ENCODE peak calls at places on chromosomes 11 and 22, in six cellular contexts. H is spleen, Y is right lobe of liver, F is gastrocnemius medialis, X is suprapubic skin, T is body of pancreas. L is an unnamed sample.

GRCh38 chr22:45235101-45235777 is 5.5 kb downstream of the KIAA0930 start:
- DNase-seq in T (peak), F (no peak), Y (no peak), H (peak), X (no peak), L (no peak)

GRCh38 chr22:42207918-42208317 is 62.5 kb downstream of the TCF20 start:
- DNase-seq in H (no peak), X (no peak), Y (no peak), F (no peak), T (no peak), L (no peak)

GRCh38 chr11:28701760-28702449 is 593.7 kb downstream of the METTL15 start:
- DNase-seq in T (peak), X (no peak), F (no peak), H (no peak), Y (no peak), L (no peak)

GRCh38 chr22:49302530-49302929 is 525.1 kb downstream of the BRD1 start:
- DNase-seq in F (no peak), T (no peak), Y (no peak), H (peak), X (peak), L (no peak)

GRCh38 chr11:20000393-20001134 is 159.7 kb downstream of the DBX1 start:
- DNase-seq in T (peak), X (no peak), H (no peak), F (no peak), Y (no peak), L (no peak)

GRCh38 chr11:72624496-72625201 is 49.6 kb downstream of the PDE2A start:
- DNase-seq in H (peak), X (no peak), Y (no peak), F (peak), T (peak), L (no peak)

GRCh38 chr22:40153186-40153585 is 24.5 kb upstream of the TNRC6B start:
- DNase-seq in H (no peak), F (no peak), T (no peak), Y (no peak), X (no peak), L (no peak)

GRCh38 chr11:37712246-37712645 is 1114.2 kb upstream of the RAG2 start:
- DNase-seq in X (no peak), T (no peak), Y (no peak), F (no peak), H (no peak), L (no peak)

GRCh38 chr11:36231300-36231699 is 57.9 kb downstream of the COMMD9 start:
- DNase-seq in T (no peak), H (no peak), X (no peak), F (no peak), Y (no peak), L (no peak)

GRCh38 chr11:104148074-104148473 is 15.9 kb downstream of the PDGFD start:
- DNase-seq in X (no peak), T (no peak), Y (no peak), H (no peak), F (no peak), L (no peak)

GRCh38 chr11:15006139-15006759 is 34.1 kb upstream of the CALCA start:
- DNase-seq in F (no peak), T (no peak), Y (no peak), H (no peak), X (no peak), L (peak)

GRCh38 chr11:1202776-1203504 is 19.9 kb upstream of the MUC5B start:
- DNase-seq in F (peak), X (peak), Y (peak), H (peak), T (peak), L (peak)

GRCh38 chr11:44409558-44410236 is 99.8 kb upstream of the ALX4 start:
- DNase-seq in X (no peak), T (no peak), Y (no peak), H (no peak), F (no peak), L (no peak)

GRCh38 chr11:67484847-67485311 is 2.1 kb downstream of the AIP start:
- DNase-seq in Y (no peak), X (peak), H (peak), F (no peak), T (no peak), L (no peak)

GRCh38 chr11:34887260-34887659 is 28.9 kb downstream of the APIP start:
- DNase-seq in X (no peak), F (no peak), Y (no peak), T (no peak), H (no peak), L (no peak)

GRCh38 chr11:25939691-25940090 is 392.2 kb upstream of the ANO3 start:
- DNase-seq in H (no peak), F (no peak), Y (no peak), X (no peak), T (no peak), L (no peak)

GRCh38 chr11:73783483-73784020 is 4.1 kb upstream of the MRPL48 start:
- DNase-seq in H (no peak), F (no peak), X (no peak), T (no peak), Y (no peak), L (no peak)

GRCh38 chr11:13313005-13313819 is 35.6 kb downstream of the BMAL1 start:
- DNase-seq in X (no peak), Y (no peak), H (peak), T (no peak), F (no peak), L (no peak)

GRCh38 chr11:26229270-26229669 is 102.7 kb upstream of the ANO3 start:
- DNase-seq in H (no peak), Y (no peak), T (no peak), F (no peak), X (no peak), L (no peak)

GRCh38 chr22:31347251-31348008 is 1.3 kb upstream of the PATZ1 start:
- DNase-seq in X (peak), T (peak), F (peak), H (peak), Y (peak), L (peak)

GRCh38 chr11:1083621-1084551 is 9.2 kb downstream of the MUC2 start:
- DNase-seq in H (peak), T (no peak), X (no peak), Y (peak), F (no peak), L (no peak)

GRCh38 chr11:15938983-15939382 is 417.4 kb downstream of the SOX6 start:
- DNase-seq in Y (no peak), F (no peak), H (no peak), X (no peak), T (no peak), L (no peak)

GRCh38 chr11:64489831-64490441 is 101.1 kb upstream of the SLC22A12 start:
- DNase-seq in F (peak), T (peak), Y (peak), X (no peak), H (peak), L (peak)

GRCh38 chr11:121414141-121414918 is 37.8 kb upstream of the SORL1 start:
- DNase-seq in H (no peak), T (no peak), Y (no peak), X (no peak), F (no peak), L (no peak)

GRCh38 chr22:30027169-30027568 is 53.1 kb upstream of the HORMAD2 start:
- DNase-seq in Y (no peak), X (no peak), T (no peak), F (no peak), H (no peak), L (no peak)

GRCh38 chr22:41511521-41511968 is 32.7 kb downstream of the POLR3H start:
- DNase-seq in T (peak), H (no peak), F (no peak), X (no peak), Y (peak), L (no peak)

GRCh38 chr22:43633631-43634030 is 178.5 kb downstream of the EFCAB6 start:
- DNase-seq in Y (no peak), T (no peak), F (no peak), X (no peak), H (no peak), L (no peak)

GRCh38 chr11:67634366-67635230 is 4.9 kb upstream of the NUDT8 start:
- DNase-seq in Y (no peak), T (no peak), H (no peak), F (no peak), X (no peak), L (no peak)

GRCh38 chr11:122981388-122982264 is at the start of gene BSX:
- DNase-seq in T (peak), X (no peak), F (no peak), Y (no peak), H (no peak), L (peak)

GRCh38 chr11:12693075-12693473 is 18.9 kb downstream of the TEAD1 start:
- DNase-seq in T (no peak), H (no peak), X (no peak), F (peak), Y (no peak), L (no peak)

GRCh38 chr11:83827940-83828554 is 541.9 kb upstream of the CCDC90B start:
- DNase-seq in X (no peak), F (no peak), Y (no peak), T (no peak), H (no peak), L (peak)

GRCh38 chr22:50188356-50188755 is 2.6 kb downstream of the TRABD start:
- DNase-seq in X (no peak), T (no peak), Y (no peak), H (peak), F (no peak), L (no peak)

GRCh38 chr11:73259406-73260126 is 12.6 kb upstream of the P2RY6 start:
- DNase-seq in H (no peak), T (no peak), F (peak), X (peak), Y (peak), L (no peak)

GRCh38 chr22:19987394-19988306 is 29.0 kb downstream of the ARVCF start:
- DNase-seq in H (no peak), Y (no peak), X (no peak), F (no peak), T (no peak), L (no peak)

GRCh38 chr11:35354644-35355043 is 64.7 kb downstream of the SLC1A2 start:
- DNase-seq in Y (no peak), X (no peak), F (peak), H (no peak), T (no peak), L (no peak)

GRCh38 chr11:119436093-119436492 is 13.1 kb upstream of the THY1 start:
- DNase-seq in F (no peak), Y (no peak), T (no peak), H (no peak), X (no peak), L (no peak)

GRCh38 chr11:119431523-119431922 is 8.6 kb upstream of the THY1 start:
- DNase-seq in H (no peak), T (no peak), X (no peak), F (no peak), Y (no peak), L (no peak)

GRCh38 chr11:119433369-119433749 is 10.4 kb upstream of the THY1 start:
- DNase-seq in Y (no peak), X (no peak), T (no peak), F (no peak), H (no peak), L (no peak)

GRCh38 chr11:119434531-119435330 is 11.8 kb upstream of the THY1 start:
- DNase-seq in Y (no peak), T (no peak), X (no peak), H (no peak), F (no peak), L (no peak)

DNA sequence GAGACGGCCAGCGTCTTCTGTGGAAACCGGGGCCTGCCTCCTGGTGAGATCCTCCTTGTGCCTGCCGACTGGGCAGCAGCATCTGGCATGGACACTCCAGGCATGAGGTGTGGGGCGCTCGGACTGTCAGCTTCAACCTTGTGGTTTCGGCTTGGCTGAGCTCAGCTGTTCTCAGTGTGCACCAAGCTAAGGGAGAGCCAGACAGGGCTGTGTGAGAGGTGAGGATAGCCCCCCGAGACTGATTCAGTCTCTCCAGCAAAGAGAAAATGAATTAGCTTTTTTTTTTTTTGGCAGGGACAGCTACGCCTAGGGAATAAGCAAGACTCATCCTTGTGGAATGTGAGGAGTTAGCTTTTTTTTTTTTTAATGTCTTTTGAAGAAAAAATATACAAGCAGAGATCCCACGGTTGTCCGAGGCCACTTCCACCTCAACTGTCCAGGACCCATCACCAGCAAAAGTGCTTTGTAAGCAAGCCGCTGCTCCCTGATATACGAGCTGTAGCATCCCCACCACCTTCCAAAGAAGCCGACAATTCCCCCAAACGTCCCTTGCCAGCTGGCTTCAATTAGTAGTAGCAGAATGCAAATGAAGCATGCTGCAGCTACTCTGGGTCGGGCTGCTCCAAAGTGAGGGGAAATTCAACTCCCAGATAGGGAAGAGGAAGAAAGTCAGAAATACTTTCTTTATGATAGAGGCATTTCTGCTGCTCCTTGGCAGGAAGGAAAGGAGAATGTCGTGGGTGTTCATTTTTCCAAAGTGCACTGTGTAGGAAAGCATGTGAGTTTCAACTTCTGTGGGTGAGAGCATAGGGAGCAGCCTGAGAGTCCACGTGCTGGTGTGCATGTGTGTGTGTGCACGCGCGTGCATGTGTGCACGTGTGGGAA is 9.8 kb upstream of the THY1 start:
- DNase-seq in T (peak), Y (no peak), F (no peak), X (no peak), H (no peak), L (no peak)
- TF ChIP-seq POLR2A in T (no peak), Y (no peak), F (no peak), X (no peak), H (no peak), L (no peak)

GRCh38 chr11:119121008-119121810 is at the start of gene HINFP:
- DNase-seq in F (peak), T (peak), X (peak), H (peak), Y (peak), L (peak)
- TF ChIP-seq POLR2A in F (peak), T (peak), X (peak), H (peak), Y (peak), L (peak)

DNA sequence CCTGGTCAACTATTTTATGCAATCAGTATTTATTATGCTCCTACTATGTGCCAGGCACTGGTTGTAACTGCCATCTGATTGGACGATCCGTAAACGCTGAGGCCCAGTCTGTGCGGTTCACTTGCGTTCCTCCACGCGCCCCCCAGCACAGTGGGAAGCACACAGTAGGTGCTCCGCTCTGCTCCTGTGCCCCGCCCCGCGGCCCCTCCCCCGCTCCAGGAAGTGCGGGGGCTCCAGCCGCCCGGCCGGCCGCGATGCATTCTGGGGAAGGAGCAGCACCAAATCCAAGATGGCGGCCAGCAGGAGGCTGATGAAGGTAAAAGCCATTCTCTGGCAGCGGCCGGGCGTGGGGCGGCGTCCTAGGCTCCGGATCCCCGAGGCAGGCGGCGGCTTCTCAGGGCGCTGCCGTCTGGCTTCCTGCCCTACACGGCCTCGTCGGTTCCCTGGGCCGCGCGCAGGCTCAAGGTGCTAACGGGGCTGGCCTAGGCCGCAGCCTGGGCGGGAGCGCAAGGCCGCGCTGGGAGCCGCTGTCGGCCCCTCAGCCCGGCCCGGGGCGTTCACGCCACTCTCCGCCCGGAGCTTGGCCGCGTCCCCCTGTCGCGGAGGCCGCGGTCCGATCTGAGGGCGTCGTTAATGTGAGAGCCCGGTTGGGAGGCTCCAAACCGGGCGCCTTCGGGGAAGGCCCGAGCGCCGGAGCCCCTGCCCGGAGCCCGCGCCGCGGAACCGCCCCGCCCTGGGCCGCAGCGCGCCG is at the start of gene UBE2L3:
- DNase-seq in X (peak), Y (peak), H (peak), T (peak), F (peak), L (peak)
- TF ChIP-seq POLR2A in X (peak), Y (peak), H (no peak), T (peak), F (peak), L (peak)

GRCh38 chr11:134537941-134538340 is 125.9 kb upstream of the B3GAT1 start:
- DNase-seq in T (no peak), X (no peak), H (no peak), Y (peak), F (no peak), L (no peak)
- TF ChIP-seq POLR2A in T (no peak), X (no peak), H (no peak), Y (no peak), F (no peak), L (no peak)

L was measured in erythroblast.